ENCODE peak calls at places on chromosomes 3 and 15, in seven cellular contexts. One of them, this sample, is unnamed.

GRCh38 chr3:139772539-139773500 is 95.0 kb upstream of the NMNAT3 start:
- DNase-seq in SK-N-SH: no peak
- DNase-seq in K562: no peak
- DNase-seq in H1: no peak
- DNase-seq in HCT116: no peak
- DNase-seq in GM12878: no peak
- DNase-seq in HepG2: no peak
- DNase-seq in this sample: no peak

GRCh38 chr3:188284455-188285212 is 130.7 kb downstream of the LPP start:
- DNase-seq in SK-N-SH: no peak
- DNase-seq in K562: no peak
- DNase-seq in H1: no peak
- DNase-seq in HCT116: no peak
- DNase-seq in GM12878: no peak
- DNase-seq in HepG2: no peak
- DNase-seq in this sample: no peak

GRCh38 chr15:85941186-85941855 is 138.3 kb upstream of the AGBL1 start:
- DNase-seq in SK-N-SH: no peak
- DNase-seq in K562: no peak
- DNase-seq in H1: no peak
- DNase-seq in HCT116: no peak
- DNase-seq in GM12878: no peak
- DNase-seq in HepG2: no peak
- DNase-seq in this sample: no peak

GRCh38 chr3:89266074-89266473 is 158.7 kb downstream of the EPHA3 start:
- DNase-seq in SK-N-SH: no peak
- DNase-seq in K562: no peak
- DNase-seq in H1: no peak
- DNase-seq in HCT116: no peak
- DNase-seq in GM12878: no peak
- DNase-seq in HepG2: no peak
- DNase-seq in this sample: no peak

GRCh38 chr15:88637841-88638625 is 783 bp upstream of the ISG20 start:
- DNase-seq in SK-N-SH: no peak
- DNase-seq in K562: peak
- DNase-seq in H1: no peak
- DNase-seq in HCT116: no peak
- DNase-seq in GM12878: no peak
- DNase-seq in HepG2: peak
- DNase-seq in this sample: no peak

GRCh38 chr15:82393671-82394070 is 35.9 kb upstream of the GOLGA6L9 start:
- DNase-seq in SK-N-SH: no peak
- DNase-seq in K562: no peak
- DNase-seq in H1: no peak
- DNase-seq in HCT116: no peak
- DNase-seq in GM12878: no peak
- DNase-seq in HepG2: no peak
- DNase-seq in this sample: no peak

GRCh38 chr15:61084944-61085367 is 144.1 kb downstream of the RORA start:
- DNase-seq in SK-N-SH: peak
- DNase-seq in K562: peak
- DNase-seq in H1: no peak
- DNase-seq in HCT116: no peak
- DNase-seq in GM12878: no peak
- DNase-seq in HepG2: no peak
- DNase-seq in this sample: peak

GRCh38 chr3:13419356-13420050 is 619 bp downstream of the NUP210 start:
- DNase-seq in SK-N-SH: peak
- DNase-seq in K562: peak
- DNase-seq in H1: peak
- DNase-seq in HCT116: no peak
- DNase-seq in GM12878: no peak
- DNase-seq in HepG2: no peak
- DNase-seq in this sample: no peak

GRCh38 chr15:93217343-93217742 is 128.3 kb upstream of the RGMA start:
- DNase-seq in SK-N-SH: no peak
- DNase-seq in K562: no peak
- DNase-seq in H1: peak
- DNase-seq in HCT116: no peak
- DNase-seq in GM12878: no peak
- DNase-seq in HepG2: no peak
- DNase-seq in this sample: no peak

GRCh38 chr3:46408853-46409252 is 1.8 kb downstream of the CCRL2 start:
- DNase-seq in SK-N-SH: no peak
- DNase-seq in K562: peak
- DNase-seq in H1: no peak
- DNase-seq in HCT116: no peak
- DNase-seq in GM12878: no peak
- DNase-seq in HepG2: no peak
- DNase-seq in this sample: no peak

DNA sequence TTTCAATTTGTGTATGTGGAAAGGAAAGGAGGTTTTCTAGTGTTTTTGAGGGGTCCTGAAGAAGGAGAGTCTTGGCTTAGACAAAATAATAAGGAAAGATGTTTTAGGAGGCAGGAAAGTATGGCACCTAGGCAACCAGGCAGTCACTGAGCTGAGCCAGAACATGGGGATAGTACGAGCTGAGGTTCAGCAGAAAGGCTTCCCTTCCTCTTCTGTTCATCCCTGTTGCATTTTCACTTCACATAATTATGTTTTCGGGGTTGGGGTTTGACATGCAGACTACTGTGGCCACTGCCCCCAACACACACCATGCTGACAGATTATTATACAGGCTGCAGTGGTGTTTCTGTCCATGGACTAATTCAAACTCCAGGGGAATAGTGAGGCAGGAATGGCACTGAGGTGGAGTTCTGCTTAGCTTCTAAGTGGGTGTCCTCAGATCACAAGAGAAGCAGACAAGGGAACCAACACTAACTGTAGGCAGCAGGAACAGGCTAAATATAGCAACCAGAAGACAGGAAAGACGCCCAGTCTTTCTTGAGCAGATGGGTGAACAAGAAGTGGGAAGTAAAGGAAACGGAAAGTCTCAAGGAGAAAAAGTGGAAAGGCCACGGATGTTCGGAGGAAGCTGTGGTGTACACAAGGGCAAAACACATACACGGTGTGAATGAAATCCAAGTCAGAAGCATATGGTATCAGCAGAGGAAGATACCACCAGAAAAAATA is 305.8 kb downstream of the PLCL2 start:
- DNase-seq in SK-N-SH: no peak
- DNase-seq in K562: no peak
- DNase-seq in H1: no peak
- DNase-seq in HCT116: no peak
- DNase-seq in GM12878: no peak
- DNase-seq in HepG2: no peak
- DNase-seq in this sample: no peak
- H3K9ac ChIP-seq in SK-N-SH: no peak
- H3K9ac ChIP-seq in K562: no peak
- H3K9ac ChIP-seq in H1: no peak
- H3K9ac ChIP-seq in HCT116: no peak
- H3K9ac ChIP-seq in GM12878: no peak
- H3K9ac ChIP-seq in HepG2: no peak
- H3K9ac ChIP-seq in this sample: no peak

GRCh38 chr15:35078221-35078915 is 6.7 kb downstream of the NANOGP8 start:
- DNase-seq in SK-N-SH: peak
- DNase-seq in K562: peak
- DNase-seq in H1: no peak
- DNase-seq in HCT116: peak
- DNase-seq in GM12878: no peak
- DNase-seq in HepG2: peak
- DNase-seq in this sample: peak
- TF ChIP-seq YY1 in SK-N-SH: no peak
- TF ChIP-seq YY1 in K562: no peak
- TF ChIP-seq YY1 in H1: peak
- TF ChIP-seq YY1 in HCT116: no peak
- TF ChIP-seq YY1 in GM12878: peak
- TF ChIP-seq YY1 in HepG2: no peak
- TF ChIP-seq YY1 in this sample: no peak

DNA sequence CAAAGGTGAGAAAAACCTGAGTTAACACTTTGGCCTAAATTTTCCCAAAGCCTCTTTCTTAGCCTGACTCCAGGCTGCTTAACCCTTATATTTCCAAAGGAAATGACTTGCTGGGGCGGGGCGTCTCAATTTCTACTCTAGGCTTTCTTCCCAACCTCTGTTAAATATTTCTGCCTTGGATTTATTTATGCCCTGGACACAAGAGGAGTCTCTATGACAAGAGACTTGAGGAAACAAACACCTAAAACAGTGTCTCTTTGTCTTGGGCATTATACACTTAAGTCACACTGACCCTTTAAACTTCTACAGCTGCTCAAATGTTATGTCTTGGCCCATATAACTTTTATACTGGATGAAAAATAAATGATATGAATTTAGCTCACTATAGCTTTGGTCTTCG is 28.3 kb upstream of the AP4E1 start:
- DNase-seq in SK-N-SH: no peak
- DNase-seq in K562: no peak
- DNase-seq in H1: no peak
- DNase-seq in HCT116: no peak
- DNase-seq in GM12878: no peak
- DNase-seq in HepG2: no peak
- DNase-seq in this sample: no peak
- H3K9ac ChIP-seq in SK-N-SH: no peak
- H3K9ac ChIP-seq in K562: no peak
- H3K9ac ChIP-seq in H1: no peak
- H3K9ac ChIP-seq in HCT116: no peak
- H3K9ac ChIP-seq in GM12878: peak
- H3K9ac ChIP-seq in HepG2: no peak
- H3K9ac ChIP-seq in this sample: no peak

GRCh38 chr3:123605789-123606234 is 21.0 kb upstream of the HACD2 start:
- DNase-seq in SK-N-SH: no peak
- DNase-seq in K562: peak
- DNase-seq in H1: no peak
- DNase-seq in HCT116: peak
- DNase-seq in GM12878: peak
- DNase-seq in HepG2: peak
- DNase-seq in this sample: no peak
- TF ChIP-seq YY1 in SK-N-SH: no peak
- TF ChIP-seq YY1 in K562: no peak
- TF ChIP-seq YY1 in H1: no peak
- TF ChIP-seq YY1 in HCT116: no peak
- TF ChIP-seq YY1 in GM12878: no peak
- TF ChIP-seq YY1 in HepG2: no peak
- TF ChIP-seq YY1 in this sample: no peak

GRCh38 chr15:52021128-52021671 is 2.2 kb downstream of the MAPK6 start:
- DNase-seq in SK-N-SH: peak
- DNase-seq in K562: peak
- DNase-seq in H1: no peak
- DNase-seq in HCT116: peak
- DNase-seq in GM12878: no peak
- DNase-seq in HepG2: peak
- DNase-seq in this sample: no peak
- H3K9ac ChIP-seq in SK-N-SH: peak
- H3K9ac ChIP-seq in K562: no peak
- H3K9ac ChIP-seq in H1: no peak
- H3K9ac ChIP-seq in HCT116: peak
- H3K9ac ChIP-seq in GM12878: peak
- H3K9ac ChIP-seq in HepG2: peak
- H3K9ac ChIP-seq in this sample: no peak

DNA sequence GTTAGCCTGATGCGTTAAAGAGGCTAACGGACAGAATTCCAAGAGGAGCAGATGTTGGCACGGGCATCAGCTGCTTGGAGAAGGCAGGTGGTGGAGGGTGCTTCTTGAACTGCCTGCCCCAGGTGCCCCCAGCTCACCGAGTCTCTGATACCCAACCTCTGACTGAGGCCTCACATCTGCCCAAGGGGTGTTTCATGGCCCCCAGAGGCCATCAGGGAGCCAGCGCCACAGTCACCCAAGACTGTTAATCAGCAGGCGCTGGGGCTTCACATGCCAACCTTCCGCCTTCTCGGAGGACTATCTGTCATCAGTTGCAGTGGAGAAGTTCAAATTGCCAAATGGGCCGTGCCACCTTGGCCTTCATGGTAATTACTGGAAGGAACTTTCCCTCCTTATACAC is 61.9 kb upstream of the SLC6A1 start:
- DNase-seq in SK-N-SH: no peak
- DNase-seq in K562: no peak
- DNase-seq in H1: peak
- DNase-seq in HCT116: no peak
- DNase-seq in GM12878: no peak
- DNase-seq in HepG2: no peak
- DNase-seq in this sample: no peak
- TF ChIP-seq YY1 in SK-N-SH: no peak
- TF ChIP-seq YY1 in K562: no peak
- TF ChIP-seq YY1 in H1: no peak
- TF ChIP-seq YY1 in HCT116: no peak
- TF ChIP-seq YY1 in GM12878: no peak
- TF ChIP-seq YY1 in HepG2: no peak
- TF ChIP-seq YY1 in this sample: no peak

This sample was measured in NT2/D1.